ENCODE peak calls at places on chromosome 22, in four cellular contexts. P is HepG2, K is K562, C is GM12878. H is an unnamed sample.

GRCh38 chr22:25542231-25542630 is 22.2 kb upstream of the GRK3 start:
- DNase-seq in C (no peak), P (no peak), K (no peak), H (no peak)

GRCh38 chr22:46287873-46288751 is 8.6 kb upstream of the GTSE1 start:
- DNase-seq in P (no peak), C (peak), K (no peak), H (no peak)

GRCh38 chr22:31179345-31179744 is 19.4 kb downstream of the RNF185 start:
- DNase-seq in P (peak), C (no peak), K (no peak), H (no peak)

GRCh38 chr22:37276771-37277170 is 5.5 kb upstream of the CYTH4 start:
- DNase-seq in K (no peak), P (no peak), C (no peak), H (peak)

GRCh38 chr22:46537946-46538815 is 761 bp upstream of the CELSR1 start:
- DNase-seq in C (no peak), K (no peak), P (no peak), H (no peak)

GRCh38 chr22:41285441-41285819 is 557 bp downstream of the RANGAP1 start:
- DNase-seq in P (peak), K (peak), C (no peak), H (peak)

GRCh38 chr22:42228480-42228879 is 42.0 kb downstream of the TCF20 start:
- DNase-seq in K (no peak), P (no peak), C (no peak), H (no peak)

GRCh38 chr22:37295946-37296345 is 13.6 kb downstream of the CYTH4 start:
- DNase-seq in K (no peak), C (no peak), P (no peak), H (no peak)

GRCh38 chr22:44091021-44091721 is 67.1 kb downstream of the PARVB start:
- DNase-seq in P (peak), K (peak), C (no peak), H (peak)

GRCh38 chr22:27588273-27588672 is 213.3 kb downstream of the MN1 start:
- DNase-seq in K (no peak), P (no peak), C (no peak), H (no peak)

GRCh38 chr22:27588915-27589314 is 212.6 kb downstream of the MN1 start:
- DNase-seq in P (no peak), C (no peak), K (no peak), H (no peak)

GRCh38 chr22:27581688-27582087 is 219.9 kb downstream of the MN1 start:
- DNase-seq in K (no peak), C (no peak), P (no peak), H (no peak)

GRCh38 chr22:27583930-27584329 is 217.6 kb downstream of the MN1 start:
- DNase-seq in K (no peak), P (no peak), C (no peak), H (no peak)

GRCh38 chr22:27585141-27585540 is 216.4 kb downstream of the MN1 start:
- DNase-seq in C (no peak), P (no peak), K (no peak), H (no peak)
- TF ChIP-seq BHLHE40 in C (no peak), P (no peak), K (no peak), H (no peak)

GRCh38 chr22:19663821-19664325 is 50.4 kb upstream of the SEPTIN5 start:
- DNase-seq in K (peak), C (no peak), P (no peak), H (no peak)
- TF ChIP-seq FOXK2 in K (no peak), C (no peak), P (no peak), H (no peak)

GRCh38 chr22:17969732-17970131 is 54.6 kb downstream of the MICAL3 start:
- DNase-seq in C (no peak), K (no peak), P (no peak), H (no peak)
- TF ChIP-seq FOXM1 in C (no peak), K (no peak), P (no peak), H (no peak)

GRCh38 chr22:22099833-22100812 is 117.5 kb upstream of the TOP3B start:
- DNase-seq in P (no peak), C (no peak), K (no peak), H (peak)
- TF ChIP-seq BHLHE40 in P (no peak), C (no peak), K (no peak), H (no peak)

GRCh38 chr22:36204001-36204640 is 2.5 kb upstream of the APOL4 start:
- DNase-seq in P (no peak), C (no peak), K (no peak), H (no peak)
- TF ChIP-seq FOXK2 in P (no peak), C (no peak), K (no peak), H (no peak)

GRCh38 chr22:40249286-40249685 is 71.6 kb downstream of the TNRC6B start:
- DNase-seq in C (no peak), P (no peak), K (no peak), H (no peak)

GRCh38 chr22:40251106-40251505 is 73.4 kb downstream of the TNRC6B start:
- DNase-seq in C (no peak), K (no peak), P (no peak), H (no peak)

GRCh38 chr22:40250608-40251007 is 72.9 kb downstream of the TNRC6B start:
- DNase-seq in P (no peak), K (no peak), C (peak), H (no peak)

GRCh38 chr22:40244586-40244985 is 66.9 kb downstream of the TNRC6B start:
- DNase-seq in K (no peak), C (no peak), P (no peak), H (no peak)

GRCh38 chr22:40247976-40248375 is 70.3 kb downstream of the TNRC6B start:
- DNase-seq in K (no peak), C (no peak), P (no peak), H (no peak)
- TF ChIP-seq FOXM1 in K (no peak), C (no peak), P (no peak), H (no peak)

GRCh38 chr22:50672471-50673230 is at the start of gene SHANK3:
- DNase-seq in C (no peak), K (no peak), P (no peak), H (peak)
- TF ChIP-seq BHLHE40 in C (no peak), K (no peak), P (no peak), H (no peak)